ENCODE peak calls at places on chromosomes 16 and 17, in four cellular contexts. X is fibroblast of lung, A is brain microvascular endothelial cell, C is breast epithelium. E is an unnamed sample.

GRCh38 chr17:34519286-34519685 is 60.1 kb upstream of the TMEM132E start:
- DNase-seq in X (no peak), A (no peak), C (no peak), E (no peak)

GRCh38 chr17:3693099-3693498 is 2.9 kb downstream of the P2RX5 start:
- DNase-seq in X (no peak), A (no peak), C (no peak), E (no peak)

GRCh38 chr17:61409301-61410099 is 9.9 kb downstream of the TBX2 start:
- DNase-seq in X (peak), A (no peak), C (peak), E (no peak)

GRCh38 chr16:11627292-11627663 is 40.6 kb upstream of the LITAF start:
- DNase-seq in X (no peak), A (no peak), C (no peak), E (no peak)

GRCh38 chr17:34393401-34393800 is 30.4 kb upstream of the CCL1 start:
- DNase-seq in X (no peak), A (no peak), C (no peak), E (no peak)

GRCh38 chr17:17044846-17045561 is 2.7 kb downstream of the MPRIP start:
- DNase-seq in X (peak), A (peak), C (peak), E (no peak)

GRCh38 chr17:8131844-8132441 is 8.0 kb upstream of the HES7 start:
- DNase-seq in X (peak), A (no peak), C (no peak), E (no peak)

GRCh38 chr17:19369846-19370492 is 7.4 kb upstream of the B9D1 start:
- DNase-seq in X (no peak), A (no peak), C (no peak), E (no peak)

GRCh38 chr17:50111687-50112655 is 16.8 kb downstream of the PDK2 start:
- DNase-seq in X (no peak), A (no peak), C (no peak), E (no peak)

GRCh38 chr17:66791337-66791736 is 43.6 kb upstream of the CACNG5 start:
- DNase-seq in X (no peak), A (no peak), C (no peak), E (no peak)

GRCh38 chr17:79090503-79091372 is 16.1 kb downstream of the ENGASE start:
- DNase-seq in X (peak), A (no peak), C (no peak), E (no peak)

GRCh38 chr17:43125967-43126910 is 1.1 kb upstream of the BRCA1 start:
- DNase-seq in X (no peak), A (no peak), C (no peak), E (no peak)

GRCh38 chr17:72115789-72116520 is 4.9 kb upstream of the SOX9 start:
- DNase-seq in X (no peak), A (no peak), C (no peak), E (no peak)

GRCh38 chr17:72666519-72666874 is 426.0 kb downstream of the SLC39A11 start:
- DNase-seq in X (peak), A (peak), C (no peak), E (no peak)

GRCh38 chr16:53549970-53550406 is 47.0 kb upstream of the AKTIP start:
- DNase-seq in X (peak), A (peak), C (peak), E (peak)

GRCh38 chr17:75876190-75876937 is 2.0 kb downstream of the TRIM47 start:
- DNase-seq in X (no peak), A (no peak), C (no peak), E (no peak)
- H3K27ac ChIP-seq in X (peak), A (peak), C (peak), E (peak)

GRCh38 chr16:77833906-77834599 is 45.7 kb downstream of the VAT1L start:
- DNase-seq in X (peak), A (peak), C (no peak), E (no peak)
- H3K27ac ChIP-seq in X (peak), A (peak), C (peak), E (no peak)

GRCh38 chr16:76964464-76965154 is 226.4 kb upstream of the MON1B start:
- DNase-seq in X (no peak), A (no peak), C (no peak), E (no peak)
- H3K27ac ChIP-seq in X (no peak), A (no peak), C (no peak), E (no peak)

GRCh38 chr16:59180083-59180476 is 446.0 kb upstream of the GOT2 start:
- DNase-seq in X (no peak), A (no peak), C (no peak), E (no peak)

GRCh38 chr16:59181821-59182420 is 447.8 kb upstream of the GOT2 start:
- DNase-seq in X (no peak), A (no peak), C (no peak), E (no peak)

GRCh38 chr16:59179446-59180082 is 445.4 kb upstream of the GOT2 start:
- DNase-seq in X (peak), A (peak), C (no peak), E (no peak)
- H3K27ac ChIP-seq in X (no peak), A (no peak), C (no peak), E (no peak)

GRCh38 chr16:75377971-75378386 is 55.3 kb downstream of the CFDP1 start:
- DNase-seq in X (peak), A (peak), C (no peak), E (peak)
- H3K27ac ChIP-seq in X (peak), A (peak), C (peak), E (peak)

GRCh38 chr17:35808962-35809854 is at the start of gene TAF15:
- DNase-seq in X (peak), A (peak), C (peak), E (peak)

GRCh38 chr17:35808240-35808961 is 883 bp upstream of the TAF15 start:
- DNase-seq in X (no peak), A (no peak), C (no peak), E (no peak)

GRCh38 chr17:35804658-35805192 is 4.6 kb upstream of the TAF15 start:
- DNase-seq in X (peak), A (peak), C (no peak), E (no peak)

GRCh38 chr17:35809855-35810461 is 674 bp downstream of the TAF15 start:
- DNase-seq in X (peak), A (peak), C (no peak), E (peak)

DNA sequence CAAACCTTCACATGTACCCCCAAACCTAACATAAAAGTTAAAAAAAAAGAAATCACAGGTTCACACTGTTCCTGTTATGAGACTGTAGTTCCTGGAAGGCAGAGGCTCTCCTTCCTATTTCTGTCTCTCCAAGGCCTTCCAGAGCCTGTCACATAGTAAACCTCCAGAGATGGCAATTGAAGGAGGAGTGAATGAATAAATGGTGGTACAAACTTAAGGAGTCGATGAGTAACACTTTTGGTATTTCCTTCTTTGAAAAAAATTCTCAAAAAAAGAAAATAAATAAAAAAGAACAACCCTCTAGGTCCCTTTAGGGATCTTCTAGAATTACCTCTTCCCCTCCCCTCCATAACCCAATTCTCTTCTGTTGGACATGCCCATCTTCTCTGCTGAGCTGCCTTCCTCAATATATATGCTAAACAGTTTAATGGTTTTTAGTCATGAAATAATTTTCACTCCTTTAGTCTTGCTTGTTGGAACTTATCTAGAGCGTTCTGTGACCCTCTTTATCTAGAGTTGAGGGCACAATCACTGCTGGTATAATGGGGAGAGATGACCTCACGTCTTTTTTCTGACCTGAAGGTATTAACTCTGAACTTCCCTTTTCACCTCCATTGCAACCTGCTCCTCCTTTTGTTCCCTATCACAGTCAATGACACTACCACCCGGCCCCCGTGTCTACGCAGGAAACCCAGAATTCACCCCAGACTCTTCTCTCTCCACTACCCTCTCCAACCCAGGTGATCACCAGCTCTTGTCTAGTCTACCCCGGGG is 1.7 kb upstream of the TAF15 start:
- DNase-seq in X (peak), A (no peak), C (no peak), E (no peak)
- H3K27ac ChIP-seq in X (no peak), A (no peak), C (no peak), E (no peak)

GRCh38 chr17:36592711-36593321 is 1.1 kb downstream of the DHRS11 start:
- DNase-seq in X (no peak), A (no peak), C (no peak), E (no peak)
- H3K27ac ChIP-seq in X (no peak), A (no peak), C (no peak), E (no peak)

E was measured in caudate nucleus.